ENCODE peak calls at places on chromosomes 7 and 10, in seven cellular contexts. G, A, R, S, J, M and Y are unnamed samples.

GRCh38 chr7:156764016-156764669 is 123.6 kb downstream of the RNF32 start:
- DNase-seq in G (peak), R (peak), S (no peak), A (peak), M (no peak), J (peak), Y (no peak)

GRCh38 chr7:114670676-114671075 is 251.2 kb upstream of the MDFIC start:
- DNase-seq in J (no peak), S (no peak), M (no peak), A (no peak), G (no peak), R (no peak), Y (no peak)

GRCh38 chr10:87664276-87664687 is 4.6 kb downstream of the PAPSS2 start:
- DNase-seq in S (no peak), R (no peak), J (no peak), G (no peak), M (no peak), A (no peak), Y (no peak)

GRCh38 chr7:5758286-5758685 is 23.2 kb downstream of the RNF216 start:
- DNase-seq in A (no peak), M (no peak), J (no peak), G (no peak), R (no peak), S (no peak), Y (no peak)

GRCh38 chr7:31805209-31805818 is 118.3 kb downstream of the PPP1R17 start:
- DNase-seq in M (no peak), R (no peak), G (no peak), J (no peak), A (no peak), S (no peak), Y (no peak)

GRCh38 chr7:122438001-122438400 is 133.5 kb upstream of the FEZF1 start:
- DNase-seq in G (no peak), R (no peak), J (no peak), M (no peak), A (no peak), S (no peak), Y (no peak)

GRCh38 chr7:95509199-95509598 is 23.5 kb downstream of the ASB4 start:
- DNase-seq in S (no peak), J (no peak), M (no peak), G (no peak), A (peak), R (no peak), Y (peak)

GRCh38 chr10:72875250-72876055 is 18.1 kb upstream of the OIT3 start:
- DNase-seq in J (no peak), R (no peak), M (no peak), S (no peak), A (peak), G (peak), Y (peak)

GRCh38 chr7:87213801-87214200 is 5.7 kb downstream of the TMEM243 start:
- DNase-seq in J (peak), G (no peak), S (no peak), R (no peak), M (no peak), A (no peak), Y (no peak)

GRCh38 chr7:134724606-134725005 is 54.8 kb upstream of the CALD1 start:
- DNase-seq in A (peak), R (no peak), S (no peak), M (no peak), J (peak), G (peak), Y (peak)

GRCh38 chr10:90920986-90921643 is at the start of gene ANKRD1:
- DNase-seq in M (peak), A (peak), R (no peak), G (peak), S (no peak), J (no peak), Y (no peak)

GRCh38 chr10:49273626-49274025 is 25.3 kb upstream of the C10orf71 start:
- DNase-seq in S (no peak), M (no peak), G (no peak), R (no peak), A (no peak), J (no peak), Y (no peak)

GRCh38 chr10:86253171-86254072 is 113.2 kb downstream of the GRID1 start:
- DNase-seq in A (no peak), G (no peak), S (no peak), R (no peak), J (no peak), M (no peak), Y (no peak)

GRCh38 chr7:90225181-90225580 is 13.6 kb downstream of the STEAP2 start:
- DNase-seq in G (no peak), R (no peak), J (no peak), A (no peak), M (no peak), S (no peak), Y (no peak)

GRCh38 chr7:102042016-102042656 is 224.7 kb downstream of the CUX1 start:
- DNase-seq in R (no peak), S (no peak), M (no peak), J (no peak), G (no peak), A (peak), Y (no peak)

GRCh38 chr10:107098326-107098725 is 66.2 kb downstream of the SORCS1 start:
- DNase-seq in A (no peak), G (no peak), J (no peak), R (no peak), S (no peak), M (no peak), Y (no peak)

GRCh38 chr10:54057357-54057756 is 743.7 kb downstream of the PCDH15 start:
- DNase-seq in A (no peak), R (no peak), G (no peak), M (no peak), S (no peak), J (no peak), Y (no peak)

GRCh38 chr10:114401195-114401741 is 3.0 kb downstream of the AFAP1L2 start:
- DNase-seq in J (no peak), G (no peak), M (peak), R (no peak), S (no peak), A (peak), Y (no peak)

GRCh38 chr7:37352974-37353948 is 95.4 kb downstream of the ELMO1 start:
- DNase-seq in S (peak), G (peak), M (no peak), A (no peak), J (peak), R (no peak), Y (peak)

GRCh38 chr10:51422311-51423120 is 276.9 kb downstream of the CSTF2T start:
- DNase-seq in S (no peak), A (peak), M (no peak), R (peak), G (peak), J (peak), Y (peak)

GRCh38 chr7:143013473-143013872 is 13.5 kb downstream of the OR9A2 start:
- DNase-seq in J (no peak), S (no peak), M (no peak), A (no peak), G (no peak), R (no peak), Y (no peak)

GRCh38 chr10:28036587-28036986 is 37.7 kb upstream of the ODAD2 start:
- DNase-seq in J (no peak), A (peak), S (no peak), M (peak), G (no peak), R (no peak), Y (no peak)

GRCh38 chr10:35375091-35375765 is 38.9 kb downstream of the CCNY start:
- DNase-seq in R (no peak), J (no peak), S (no peak), M (no peak), A (peak), G (no peak), Y (no peak)

GRCh38 chr10:32340596-32341180 is 6.3 kb downstream of the EPC1 start:
- DNase-seq in M (no peak), S (no peak), R (no peak), G (no peak), A (no peak), J (peak), Y (no peak)

GRCh38 chr7:73517241-73517995 is 4.7 kb downstream of the BAZ1B start:
- DNase-seq in G (no peak), M (no peak), A (no peak), S (no peak), J (no peak), R (no peak), Y (no peak)

GRCh38 chr7:105906690-105907089 is 30.3 kb upstream of the ATXN7L1 start:
- DNase-seq in A (no peak), S (no peak), J (no peak), M (no peak), R (no peak), G (no peak), Y (no peak)

GRCh38 chr7:128937647-128938523 is at the start of gene IRF5:
- DNase-seq in A (no peak), M (no peak), G (peak), R (peak), S (no peak), J (peak), Y (peak)

GRCh38 chr10:43304687-43305333 is 37.9 kb upstream of the RASGEF1A start:
- DNase-seq in G (peak), R (peak), M (no peak), J (peak), S (peak), A (peak), Y (peak)

GRCh38 chr7:20330797-20331230 is at the start of gene ITGB8:
- DNase-seq in A (no peak), G (no peak), M (no peak), R (no peak), S (no peak), J (no peak), Y (no peak)

GRCh38 chr7:116672596-116673503 is 854 bp downstream of the MET start:
- DNase-seq in S (no peak), G (peak), J (no peak), R (no peak), A (no peak), M (no peak), Y (no peak)

GRCh38 chr7:110841840-110842579 is 248.9 kb upstream of the LRRN3 start:
- DNase-seq in R (no peak), G (no peak), M (peak), J (no peak), S (no peak), A (no peak), Y (no peak)

GRCh38 chr7:84073476-84073875 is 121.1 kb downstream of the SEMA3A start:
- DNase-seq in G (no peak), M (no peak), R (no peak), S (no peak), J (no peak), A (peak), Y (no peak)

GRCh38 chr7:158847451-158847866 is 8.9 kb upstream of the DYNC2I1 start:
- DNase-seq in G (no peak), J (peak), M (no peak), R (no peak), A (no peak), S (no peak), Y (no peak)

GRCh38 chr10:11016959-11017574 is 605 bp upstream of the CELF2 start:
- DNase-seq in G (no peak), M (no peak), J (no peak), R (no peak), S (no peak), A (no peak), Y (no peak)

GRCh38 chr7:44959433-44959951 is 19.3 kb downstream of the MYO1G start:
- DNase-seq in A (no peak), G (no peak), R (no peak), J (peak), S (no peak), M (no peak), Y (no peak)

GRCh38 chr10:131238669-131239280 is 72.7 kb downstream of the TCERG1L start:
- DNase-seq in M (no peak), J (no peak), R (no peak), G (no peak), S (no peak), A (no peak), Y (no peak)
- TF ChIP-seq CTCF in M (no peak), J (no peak), R (no peak), G (no peak), S (no peak), A (no peak), Y (no peak)

DNA sequence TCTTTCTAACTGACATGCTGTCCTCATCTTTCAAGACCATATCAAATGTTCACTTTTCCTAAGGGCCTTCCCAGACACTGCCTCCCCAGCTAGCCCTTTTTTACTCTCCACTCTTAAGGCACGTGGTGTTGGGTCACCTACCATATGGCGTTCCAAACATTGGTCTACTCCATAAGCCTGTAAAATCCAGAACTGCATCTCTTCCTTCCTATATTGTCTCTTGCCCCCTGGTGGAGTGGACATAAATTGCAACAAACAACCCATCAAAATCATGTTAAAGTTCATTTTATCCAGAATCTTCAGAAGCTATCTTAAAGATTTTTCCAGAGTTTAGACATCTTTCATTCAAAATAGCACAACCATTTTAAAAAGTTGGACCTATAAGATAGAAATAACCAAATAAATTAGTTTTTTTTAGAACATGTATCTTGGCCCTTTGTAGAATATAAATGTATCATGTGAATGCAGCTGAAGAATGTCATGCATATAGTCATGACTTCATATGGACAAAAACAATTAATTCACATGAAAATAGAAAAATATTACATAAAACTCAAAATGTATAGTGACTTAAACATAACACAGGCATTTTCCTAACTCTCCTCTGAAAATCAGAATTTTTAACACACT is 180.6 kb upstream of the CHRM2 start:
- DNase-seq in M (no peak), G (no peak), S (no peak), R (no peak), A (peak), J (peak), Y (peak)
- TF ChIP-seq CTCF in M (peak), G (peak), S (no peak), R (peak), A (peak), J (peak), Y (peak)

GRCh38 chr7:40763319-40764287 is 628.8 kb downstream of the SUGCT start:
- DNase-seq in G (no peak), M (peak), S (no peak), R (no peak), A (peak), J (no peak), Y (no peak)
- TF ChIP-seq CTCF in G (no peak), M (peak), S (no peak), R (no peak), A (peak), J (no peak), Y (no peak)

DNA sequence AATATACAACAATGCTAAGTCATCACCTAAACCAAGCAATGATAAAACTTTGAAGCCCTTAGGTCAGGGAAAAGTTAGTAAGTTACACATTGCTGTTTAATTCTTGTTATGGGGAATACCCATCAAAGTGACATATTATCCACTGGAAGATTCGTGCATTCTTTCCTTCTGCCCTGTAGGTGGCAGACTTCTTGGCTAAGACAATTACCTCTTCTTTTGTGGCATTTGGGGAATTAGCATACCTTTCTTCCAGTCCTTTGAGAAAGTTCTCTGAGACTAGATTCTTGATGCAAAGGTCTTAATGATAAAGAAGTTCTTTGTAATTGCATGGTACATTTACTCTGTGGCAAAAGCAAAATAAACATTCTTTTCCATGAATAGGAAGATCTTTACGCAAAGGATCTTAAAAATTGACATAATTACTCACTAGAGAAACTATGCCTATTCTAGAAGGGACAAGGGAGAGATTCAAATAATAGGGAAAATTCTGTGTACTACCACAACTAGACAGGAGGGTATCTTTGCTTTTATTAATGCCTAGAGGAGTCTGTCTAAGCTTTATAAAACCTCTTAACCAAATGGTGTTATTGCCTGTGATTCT is 395.9 kb downstream of the GRM8 start:
- DNase-seq in J (no peak), S (no peak), M (no peak), G (no peak), R (no peak), A (peak), Y (peak)
- TF ChIP-seq CTCF in J (peak), S (peak), M (no peak), G (peak), R (peak), A (peak), Y (peak)

DNA sequence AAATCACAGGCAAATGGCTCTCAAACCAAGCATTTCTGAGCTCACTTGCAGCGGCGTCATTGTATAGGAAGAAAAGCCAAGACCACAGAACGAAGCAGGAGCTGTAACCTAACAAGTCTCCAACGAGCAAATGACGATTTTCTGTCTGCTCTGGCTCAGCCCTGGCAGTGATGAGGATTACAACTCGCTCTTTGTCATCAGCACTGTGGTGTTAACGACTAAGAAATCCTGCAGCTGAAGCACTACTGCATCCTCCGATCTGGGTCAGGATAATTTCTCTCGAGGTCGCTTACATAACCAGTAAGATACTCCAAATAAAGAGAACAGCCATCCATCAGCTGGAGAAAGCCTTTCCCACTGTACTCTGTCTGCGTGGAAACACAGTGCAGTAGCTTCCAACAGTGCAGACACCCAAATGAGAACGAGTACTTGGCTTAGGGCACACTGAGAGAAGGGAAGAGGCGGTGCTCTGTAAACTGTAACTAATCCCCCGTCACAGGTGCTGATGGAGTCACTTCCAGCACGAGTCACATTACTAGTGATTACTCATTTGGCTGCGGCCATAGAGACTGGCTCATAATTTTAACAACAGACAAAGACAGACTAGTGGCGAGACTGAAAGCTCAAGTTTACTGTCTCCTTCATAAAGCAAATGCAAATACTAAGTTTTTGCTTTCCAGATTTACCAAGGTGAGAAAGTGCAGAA is 135.8 kb downstream of the NRBF2 start:
- DNase-seq in R (peak), G (peak), J (peak), A (peak), M (peak), S (peak), Y (peak)
- TF ChIP-seq CTCF in R (peak), G (no peak), J (no peak), A (peak), M (peak), S (peak), Y (no peak)

GRCh38 chr7:2109251-2109935 is 123.4 kb downstream of the MAD1L1 start:
- DNase-seq in M (no peak), G (no peak), A (peak), J (no peak), S (no peak), R (no peak), Y (no peak)
- TF ChIP-seq CTCF in M (no peak), G (no peak), A (no peak), J (no peak), S (no peak), R (no peak), Y (no peak)